ENCODE peak calls at places on chromosomes 11 and 22, in nine cellular contexts. L, D, R, I, U, G, J, C and M are unnamed samples.

GRCh38 chr11:47523491-47524199 is 29.3 kb downstream of the CELF1 start:
- DNase-seq in G (peak; percentile 86), L (no peak), U (peak; percentile 83), I (peak; percentile 50), J (peak; percentile 92), R (peak; percentile 74), C (peak; percentile 87), D (peak; percentile 67), M (peak; percentile 46)

GRCh38 chr11:17383466-17383865 is 5.0 kb downstream of the KCNJ11 start:
- DNase-seq in L (no peak), D (no peak), G (no peak), J (no peak), C (no peak), R (no peak), I (no peak), U (peak; percentile 26), M (no peak)

GRCh38 chr11:111331711-111332479 is 33.5 kb downstream of the POU2AF3 start:
- DNase-seq in U (peak; percentile 71), L (no peak), R (no peak), G (no peak), J (peak; percentile 65), I (no peak), D (no peak), C (peak; percentile 66), M (no peak)

GRCh38 chr22:33070600-33070999 is 12.4 kb upstream of the SYN3 start:
- DNase-seq in G (no peak), D (no peak), U (no peak), J (no peak), C (no peak), I (no peak), R (no peak), L (no peak), M (no peak)

GRCh38 chr11:69398529-69399492 is 82.7 kb upstream of the LINC01488 start:
- DNase-seq in L (no peak), C (peak; percentile 55), U (peak; percentile 88), J (peak; percentile 18), R (no peak), I (no peak), G (no peak), D (no peak), M (peak; percentile 49)

GRCh38 chr11:2760196-2760871 is 60.5 kb upstream of the KCNQ1OT1 start:
- DNase-seq in L (no peak), R (no peak), U (no peak), D (no peak), I (no peak), J (no peak), C (no peak), G (no peak), M (peak; percentile 90)

GRCh38 chr11:75283391-75283931 is 42.9 kb downstream of the TPBGL start:
- DNase-seq in D (no peak), L (no peak), G (no peak), I (no peak), R (no peak), J (no peak), U (no peak), C (no peak), M (no peak)

GRCh38 chr22:41857160-41857859 is 24.4 kb downstream of the SREBF2 start:
- DNase-seq in G (peak; percentile 57), J (peak; percentile 84), R (no peak), C (peak; percentile 63), D (peak; percentile 68), L (peak; percentile 65), U (peak; percentile 92), I (peak; percentile 76), M (peak; percentile 8)

GRCh38 chr22:25403752-25404471 is 160.6 kb upstream of the GRK3 start:
- DNase-seq in I (peak; percentile 36), D (no peak), J (peak; percentile 77), R (no peak), U (peak; percentile 15), L (no peak), G (peak; percentile 64), C (peak; percentile 25), M (peak; percentile 48)

GRCh38 chr11:131537196-131537595 is 166.8 kb downstream of the NTM start:
- DNase-seq in G (no peak), I (no peak), R (no peak), J (no peak), D (no peak), U (no peak), L (no peak), C (no peak), M (no peak)

GRCh38 chr22:36464715-36465231 is 16.7 kb downstream of the TXN2 start:
- DNase-seq in L (no peak), G (no peak), J (no peak), R (no peak), U (no peak), I (no peak), C (no peak), D (no peak), M (peak; percentile 23)

GRCh38 chr22:36462475-36462790 is 19.0 kb downstream of the TXN2 start:
- DNase-seq in U (peak; percentile 20), I (no peak), G (no peak), R (no peak), L (no peak), C (no peak), D (no peak), J (no peak), M (no peak)

GRCh38 chr22:36460202-36460601 is 21.2 kb downstream of the TXN2 start:
- DNase-seq in I (no peak), J (no peak), R (no peak), C (no peak), L (no peak), U (no peak), D (no peak), G (no peak), M (no peak)

GRCh38 chr22:36463783-36464184 is 17.7 kb downstream of the TXN2 start:
- DNase-seq in R (no peak), J (no peak), G (no peak), U (no peak), L (no peak), D (no peak), C (no peak), I (peak; percentile 81), M (no peak)

DNA sequence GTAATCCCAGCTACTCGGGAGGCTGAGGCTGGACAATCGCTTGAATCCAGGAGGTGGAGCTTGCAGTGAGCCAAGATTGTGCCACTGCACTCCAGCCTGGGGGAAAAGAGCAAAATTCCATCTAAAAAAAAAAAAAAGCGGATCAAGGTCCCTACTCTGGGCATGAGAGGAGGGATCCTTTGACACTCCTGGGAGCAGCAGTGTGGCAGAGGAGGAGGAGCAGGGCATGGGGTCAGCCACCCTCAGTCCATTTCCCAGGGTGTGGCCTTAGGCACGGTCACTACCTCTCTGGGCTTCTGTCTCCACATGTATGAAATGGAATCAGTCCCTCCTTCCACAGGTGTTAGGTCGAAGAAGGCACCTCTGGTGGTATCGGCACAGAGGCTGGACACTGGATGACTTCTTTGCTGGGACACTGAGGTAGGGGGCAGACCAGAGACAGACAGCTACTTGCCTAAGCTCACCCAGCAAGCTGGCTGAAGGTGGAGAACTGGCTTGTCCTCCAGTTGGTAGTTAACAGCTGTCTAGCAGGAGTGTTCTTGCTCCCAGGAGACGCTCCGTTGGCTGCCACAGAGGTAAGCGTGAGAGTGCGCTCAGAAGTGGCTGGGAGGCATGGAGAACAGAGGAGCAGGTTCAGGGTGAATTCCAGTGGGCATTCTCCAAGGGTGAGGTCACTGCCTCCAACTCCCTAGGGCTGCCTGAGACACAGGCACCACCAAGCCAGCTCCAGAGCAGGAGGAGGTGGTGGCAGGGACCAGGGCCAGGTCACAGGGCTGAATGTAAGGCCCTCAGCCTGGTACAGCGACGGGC is 19.6 kb downstream of the TXN2 start:
- DNase-seq in D (peak; percentile 69), U (peak; percentile 91), R (peak; percentile 97), G (no peak), L (no peak), I (peak; percentile 80), C (peak; percentile 95), J (peak; percentile 58), M (peak; percentile 98)
- H3K4me3 ChIP-seq in D (no peak overlapping the region), U (no peak overlapping the region), R (no peak overlapping the region), G (no peak overlapping the region), L (no peak overlapping the region), I (no peak overlapping the region), C (no peak overlapping the region), J (no peak overlapping the region), M (no peak overlapping the region)

GRCh38 chr11:70788247-70789022 is 390.1 kb downstream of the CTTN start:
- DNase-seq in U (peak; percentile 87), I (no peak), L (peak; percentile 68), R (peak; percentile 73), G (peak; percentile 26), C (peak; percentile 88), J (peak; percentile 86), D (peak; percentile 93), M (no peak)

GRCh38 chr11:70796601-70797000 is 398.3 kb downstream of the CTTN start:
- DNase-seq in U (peak; percentile 3), C (no peak), J (no peak), R (no peak), L (peak; percentile 18), I (no peak), D (no peak), G (no peak), M (no peak)

GRCh38 chr11:70786021-70786665 is 387.8 kb downstream of the CTTN start:
- DNase-seq in L (no peak), I (no peak), R (no peak), C (no peak), U (no peak), J (no peak), D (no peak), G (no peak), M (no peak)

GRCh38 chr11:70785372-70785771 is 387.0 kb downstream of the CTTN start:
- DNase-seq in L (no peak), J (no peak), D (no peak), C (no peak), R (no peak), G (no peak), I (no peak), U (no peak), M (peak; percentile 10)

DNA sequence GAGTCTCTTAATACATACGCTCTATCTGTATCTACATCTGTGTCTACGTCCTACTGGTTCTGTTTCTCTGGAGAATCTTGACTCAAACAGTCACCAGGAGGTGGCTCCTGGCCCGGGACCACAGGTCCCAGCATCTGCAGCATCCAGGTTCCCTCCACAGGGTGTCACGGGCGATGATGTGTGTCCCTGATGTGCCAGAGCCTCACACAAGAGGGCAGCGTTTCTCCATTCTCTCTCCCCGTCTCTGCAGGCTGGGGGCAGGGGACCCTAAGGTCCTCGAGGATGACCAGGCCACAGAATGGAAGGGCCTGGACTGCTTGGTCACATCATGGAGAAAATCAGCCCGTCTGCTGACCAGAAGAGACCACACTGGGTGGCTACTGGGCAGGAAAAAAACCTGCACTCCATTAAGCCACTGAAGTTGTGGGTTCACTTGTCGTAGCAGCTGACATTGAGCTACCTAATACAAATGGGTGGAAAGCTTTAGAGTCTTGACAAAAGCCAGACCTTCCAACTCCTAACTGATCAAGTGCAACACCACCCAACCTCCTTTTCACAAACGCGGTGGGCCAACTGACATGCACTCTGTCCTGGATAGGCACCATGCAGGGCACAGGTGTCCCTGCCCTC is 392.5 kb downstream of the CTTN start:
- DNase-seq in J (no peak), L (no peak), D (no peak), C (no peak), R (no peak), I (no peak), G (no peak), U (no peak), M (no peak)
- TF ChIP-seq CTCF in J (no peak), L (peak; percentile 46), D (no peak), C (peak; percentile 21), R (peak; percentile 21), I (peak; percentile 15), G (no peak), U (no peak), M (no peak)

GRCh38 chr11:114060402-114061052 is 1.0 kb downstream of the ZBTB16 start:
- DNase-seq in I (peak; percentile 66), C (peak; percentile 33), J (no peak), R (no peak), U (no peak), G (peak; percentile 62), L (no peak), D (no peak), M (peak; percentile 44)
- H3K4me3 ChIP-seq in I (peak overlapping the region; percentile 85), C (peak overlapping the region; percentile 81), J (peak overlapping the region; percentile 87), R (peak overlapping the region; percentile 42), U (peak overlapping the region; percentile 88), G (peak overlapping the region; percentile 75), L (no peak overlapping the region), D (peak overlapping the region; percentile 51), M (peak overlapping the region; percentile 98)

GRCh38 chr22:18091916-18092526 is 14.2 kb downstream of the PEX26 start:
- DNase-seq in U (no peak), G (peak; percentile 57), D (peak; percentile 40), I (peak; percentile 23), L (no peak), R (no peak), J (peak; percentile 78), C (peak; percentile 33), M (peak; percentile 20)
- TF ChIP-seq CTCF in U (no peak), G (no peak), D (no peak), I (peak; percentile 21), L (no peak), R (peak; percentile 27), J (peak; percentile 10), C (no peak), M (no peak)